ENCODE peak calls at places on chromosomes 11 and 22, in five cellular contexts. U is aorta; F is CD8-positive, alpha-beta T cell; P is colonic mucosa; K is NB4. M is an unnamed sample.

GRCh38 chr11:111938687-111939160 is 1.6 kb downstream of the DIXDC1 start:
- DNase-seq in U (no peak), F (peak), P (no peak), K (peak), M (no peak)

GRCh38 chr11:94151311-94151710 is 22.7 kb downstream of the PANX1 start:
- DNase-seq in U (no peak), F (no peak), P (no peak), K (no peak), M (no peak)

GRCh38 chr11:65378208-65378927 is 4.1 kb downstream of the SLC25A45 start:
- DNase-seq in U (peak), F (peak), P (no peak), K (peak), M (no peak)

GRCh38 chr11:59800390-59801037 is 10.1 kb downstream of the MRPL16 start:
- DNase-seq in U (no peak), F (no peak), P (peak), K (no peak), M (no peak)

GRCh38 chr11:119803726-119804294 is 74.8 kb upstream of the NECTIN1 start:
- DNase-seq in U (no peak), F (no peak), P (no peak), K (no peak), M (no peak)

GRCh38 chr22:30396871-30397655 is at the start of gene SEC14L2:
- DNase-seq in U (peak), F (peak), P (peak), K (no peak), M (peak)

GRCh38 chr11:133163463-133164419 is 368.6 kb downstream of the OPCML start:
- DNase-seq in U (no peak), F (no peak), P (peak), K (peak), M (peak)

GRCh38 chr11:63763506-63764200 is 4.9 kb downstream of the ZFTA start:
- DNase-seq in U (peak), F (no peak), P (peak), K (no peak), M (peak)

GRCh38 chr11:4190519-4190918 is 95.9 kb downstream of the RRM1 start:
- DNase-seq in U (no peak), F (no peak), P (no peak), K (no peak), M (no peak)

GRCh38 chr22:41975299-41976069 is 6.2 kb downstream of the SEPTIN3 start:
- DNase-seq in U (no peak), F (no peak), P (no peak), K (no peak), M (no peak)

GRCh38 chr11:13669544-13670488 is 1.3 kb downstream of the FAR1 start:
- DNase-seq in U (no peak), F (no peak), P (no peak), K (peak), M (no peak)

GRCh38 chr11:80167766-80168165 is 726.9 kb upstream of the TENM4 start:
- DNase-seq in U (no peak), F (no peak), P (no peak), K (peak), M (no peak)

GRCh38 chr22:46851311-46851710 is 88.9 kb downstream of the TBC1D22A start:
- DNase-seq in U (no peak), F (no peak), P (no peak), K (no peak), M (no peak)

DNA sequence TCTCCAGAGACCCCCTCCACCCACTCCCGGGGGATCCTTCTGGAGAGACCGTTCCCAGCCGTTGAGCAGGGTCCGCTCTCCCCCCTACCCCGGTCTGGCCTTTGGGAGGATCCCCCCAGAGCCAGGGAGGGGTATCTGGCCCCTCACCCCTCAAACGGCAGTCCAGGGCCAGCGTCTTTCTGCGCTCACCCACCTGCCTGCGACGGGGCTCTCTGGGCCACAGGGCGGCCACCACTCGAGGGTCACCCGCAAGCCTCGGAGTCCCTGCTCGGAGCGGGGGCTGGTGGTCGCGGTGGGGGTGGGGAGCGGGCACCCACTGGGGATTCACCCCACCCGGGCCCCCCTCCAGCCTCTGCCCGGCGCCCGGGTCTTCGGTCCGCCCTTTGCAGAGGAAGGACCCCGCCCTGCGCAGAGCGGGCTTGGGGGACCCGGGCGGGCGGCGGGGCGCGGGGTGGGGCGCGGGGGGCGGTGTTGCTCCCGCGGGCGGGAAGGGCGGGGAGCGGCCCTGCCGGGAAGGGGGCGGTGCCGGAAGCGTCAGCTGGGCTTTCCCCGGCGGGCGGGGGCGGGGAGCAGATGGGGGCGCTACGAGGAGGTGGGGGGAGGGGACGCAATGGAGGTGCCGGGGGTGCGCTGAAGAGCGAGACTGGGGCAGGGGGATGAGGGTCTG is 16.6 kb downstream of the CRELD2 start:
- DNase-seq in U (peak), F (peak), P (peak), K (peak), M (peak)
- H3K4me3 ChIP-seq in U (no peak), F (peak), P (peak), K (no peak), M (peak)

GRCh38 chr22:44523981-44524759 is 26.1 kb upstream of the RTL6 start:
- DNase-seq in U (no peak), F (no peak), P (peak), K (no peak), M (no peak)
- H3K4me3 ChIP-seq in U (no peak), F (no peak), P (no peak), K (no peak), M (no peak)

GRCh38 chr11:30284836-30285235 is 38.1 kb upstream of the ARL14EP start:
- DNase-seq in U (no peak), F (no peak), P (no peak), K (no peak), M (no peak)

GRCh38 chr11:30281476-30282288 is 41.2 kb upstream of the ARL14EP start:
- DNase-seq in U (no peak), F (no peak), P (no peak), K (no peak), M (no peak)

GRCh38 chr11:30285416-30286121 is 37.3 kb upstream of the ARL14EP start:
- DNase-seq in U (no peak), F (no peak), P (no peak), K (no peak), M (no peak)

GRCh38 chr11:30282289-30282631 is 40.6 kb upstream of the ARL14EP start:
- DNase-seq in U (no peak), F (peak), P (no peak), K (no peak), M (no peak)
- H3K4me3 ChIP-seq in U (no peak), F (no peak), P (no peak), K (no peak), M (no peak)

DNA sequence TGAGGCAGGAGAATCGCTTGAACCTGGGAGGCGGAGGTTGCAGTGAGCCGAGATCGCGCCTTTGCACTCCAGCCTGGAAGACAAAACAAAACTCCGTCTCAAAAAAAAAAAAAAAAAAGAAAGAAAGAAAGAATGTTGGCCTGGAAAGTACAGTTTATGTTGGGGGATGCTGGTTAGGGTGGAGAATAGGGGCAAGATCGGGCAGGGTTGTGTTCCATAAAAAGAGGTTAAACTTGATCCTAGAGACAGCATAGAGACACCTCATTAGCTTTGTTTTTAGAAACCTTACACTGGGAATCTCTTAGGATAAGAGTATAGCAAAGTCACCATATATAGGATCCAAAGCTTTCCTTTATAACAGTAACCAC is 1.9 kb upstream of the FTH1 start:
- DNase-seq in U (peak), F (no peak), P (no peak), K (no peak), M (no peak)
- H3K4me3 ChIP-seq in U (no peak), F (no peak), P (no peak), K (no peak), M (no peak)